ENCODE peak calls at places on chromosome 10, in ten cellular contexts. I is RPMI7951, L is PC-3, J is HT1080, T is MCF 10A, D is dorsolateral prefrontal cortex, E is GM12865, K is HuH-7.5, W is DMS53, F is AG20443. Q is an unnamed sample.

GRCh38 chr10:103334567-103334966 is 16.4 kb downstream of the PCGF6 start:
- DNase-seq in I (no peak), L (no peak), J (no peak), T (no peak), D (no peak), E (no peak), K (no peak), W (no peak), F (no peak), Q (no peak)

GRCh38 chr10:118692911-118693310 is 61.9 kb downstream of the CACUL1 start:
- DNase-seq in I (peak), L (peak), J (peak), T (peak), D (no peak), E (no peak), K (no peak), W (no peak), F (peak), Q (no peak)

GRCh38 chr10:78464856-78465221 is 431.2 kb downstream of the RPS24 start:
- DNase-seq in I (no peak), L (no peak), J (no peak), T (no peak), D (no peak), E (no peak), K (no peak), W (no peak), F (no peak), Q (no peak)

GRCh38 chr10:107653832-107654287 is 489.4 kb upstream of the SORCS1 start:
- DNase-seq in I (peak), L (peak), J (peak), T (peak), D (no peak), E (peak), K (no peak), W (peak), F (peak), Q (peak)

GRCh38 chr10:100562806-100563293 is 27.1 kb downstream of the HIF1AN start:
- DNase-seq in I (peak), L (no peak), J (peak), T (peak), D (peak), E (no peak), K (peak), W (peak), F (peak), Q (peak)

GRCh38 chr10:61731638-61732037 is 68.9 kb downstream of the CABCOCO1 start:
- DNase-seq in I (no peak), L (no peak), J (no peak), T (no peak), D (no peak), E (no peak), K (no peak), W (no peak), F (no peak), Q (no peak)

GRCh38 chr10:77355844-77356243 is 281.8 kb downstream of the KCNMA1 start:
- DNase-seq in I (peak), L (peak), J (peak), T (peak), D (no peak), E (no peak), K (no peak), W (no peak), F (peak), Q (no peak)

GRCh38 chr10:56346845-56347415 is 14.1 kb downstream of the ZWINT start:
- DNase-seq in I (peak), L (peak), J (no peak), T (peak), D (no peak), E (no peak), K (no peak), W (peak), F (no peak), Q (no peak)

GRCh38 chr10:128927821-128928220 is 539.2 kb upstream of the MGMT start:
- DNase-seq in I (no peak), L (no peak), J (no peak), T (no peak), D (no peak), E (no peak), K (no peak), W (no peak), F (no peak), Q (no peak)

GRCh38 chr10:4512557-4513286 is 313.3 kb upstream of the AKR1E2 start:
- DNase-seq in I (peak), L (peak), J (peak), T (peak), D (no peak), E (peak), K (peak), W (peak), F (peak), Q (peak)

GRCh38 chr10:131797626-131798025 is 103.2 kb upstream of the PPP2R2D start:
- DNase-seq in I (no peak), L (no peak), J (no peak), T (no peak), D (no peak), E (no peak), K (no peak), W (no peak), F (no peak), Q (no peak)

GRCh38 chr10:107899663-107900062 is 735.2 kb upstream of the SORCS1 start:
- DNase-seq in I (no peak), L (no peak), J (no peak), T (no peak), D (no peak), E (no peak), K (no peak), W (no peak), F (no peak), Q (no peak)

GRCh38 chr10:29646960-29647431 is 12.2 kb upstream of the SVIL start:
- DNase-seq in I (peak), L (no peak), J (no peak), T (no peak), D (no peak), E (no peak), K (no peak), W (no peak), F (peak), Q (no peak)

GRCh38 chr10:7432884-7433726 is 22.3 kb upstream of the SFMBT2 start:
- DNase-seq in I (peak), L (no peak), J (no peak), T (no peak), D (no peak), E (no peak), K (no peak), W (no peak), F (no peak), Q (peak)

GRCh38 chr10:29389935-29390334 is 101.1 kb downstream of the LYZL1 start:
- DNase-seq in I (peak), L (no peak), J (no peak), T (no peak), D (no peak), E (peak), K (no peak), W (no peak), F (peak), Q (peak)

GRCh38 chr10:43209651-43210141 is 57.2 kb downstream of the RASGEF1A start:
- DNase-seq in I (no peak), L (no peak), J (no peak), T (no peak), D (peak), E (no peak), K (no peak), W (no peak), F (no peak), Q (no peak)

GRCh38 chr10:70174058-70174741 is 3.9 kb upstream of the SAR1A start:
- DNase-seq in I (no peak), L (peak), J (peak), T (no peak), D (no peak), E (peak), K (no peak), W (no peak), F (no peak), Q (no peak)

Q was measured in SK-MEL-5.